ENCODE peak calls at places on chromosomes 11 and 22, in ten cellular contexts. I, E, S, X, W, U, N, B, Y and L are unnamed samples. For H3K9me3, the result is how much of the 10 kb centered on the place peaks cover.

GRCh38 chr11:75445315-75445953 is 12.4 kb upstream of the KLHL35 start:
- DNase-seq in W (peak), I (peak), X (peak), S (peak), U (peak), E (peak), Y (peak), B (peak), N (peak), L (peak)

GRCh38 chr22:17707526-17707925 is 66.7 kb downstream of the BID start:
- DNase-seq in W (peak), B (peak), X (no peak), S (no peak), Y (no peak), U (no peak), N (no peak), E (no peak), I (no peak), L (no peak)

GRCh38 chr11:60265373-60266214 is 14.9 kb upstream of the MS4A4A start:
- DNase-seq in W (peak), S (peak), Y (no peak), B (peak), I (no peak), U (no peak), N (peak), E (no peak), X (peak), L (no peak)

GRCh38 chr11:95283653-95284052 is 52.7 kb upstream of the SESN3 start:
- DNase-seq in N (no peak), S (no peak), X (no peak), U (no peak), E (no peak), W (no peak), I (no peak), Y (no peak), B (peak), L (no peak)

GRCh38 chr11:45801723-45802315 is 3.1 kb upstream of the SLC35C1 start:
- DNase-seq in X (no peak), W (peak), I (no peak), E (no peak), U (no peak), N (no peak), B (peak), S (no peak), Y (no peak), L (no peak)

GRCh38 chr11:79427126-79427525 is 13.7 kb downstream of the TENM4 start:
- DNase-seq in N (no peak), Y (no peak), W (no peak), B (no peak), S (no peak), U (no peak), E (no peak), X (no peak), I (no peak), L (no peak)

GRCh38 chr11:70481625-70482528 is 83.5 kb downstream of the CTTN start:
- DNase-seq in W (no peak), U (peak), B (peak), S (no peak), I (no peak), N (peak), X (peak), E (peak), Y (peak), L (no peak)

GRCh38 chr11:67301313-67301921 is 1.9 kb upstream of the SSH3 start:
- DNase-seq in Y (peak), B (no peak), W (no peak), S (no peak), X (no peak), N (no peak), U (no peak), I (peak), E (no peak), L (no peak)

GRCh38 chr22:16699336-16699735 is 106.7 kb upstream of the CCT8L2 start:
- DNase-seq in X (no peak), W (no peak), S (no peak), U (no peak), E (no peak), N (no peak), B (no peak), Y (no peak), I (no peak), L (no peak)
- H3K9me3 ChIP-seq in X (under half), W (under half), S (under half), U (under half), E (under half), N (under half), B (under half), Y (under half), I (under half), L (under half)

GRCh38 chr22:22896601-22897000 is 9.0 kb downstream of the IGLL5 start:
- DNase-seq in W (no peak), N (no peak), U (no peak), Y (no peak), X (no peak), E (no peak), S (no peak), B (no peak), I (no peak), L (no peak)
- H3K9me3 ChIP-seq in W (under half), N (under half), U (under half), Y (under half), X (under half), E (under half), S (under half), B (under half), I (under half), L (under half)

GRCh38 chr22:49349181-49349835 is 478.4 kb downstream of the BRD1 start:
- DNase-seq in X (no peak), W (no peak), I (peak), Y (peak), B (no peak), E (no peak), U (no peak), S (no peak), N (no peak), L (no peak)

GRCh38 chr22:49348631-49349030 is 479.0 kb downstream of the BRD1 start:
- DNase-seq in E (no peak), B (no peak), X (no peak), N (no peak), S (no peak), Y (peak), I (peak), U (no peak), W (no peak), L (no peak)

GRCh38 chr22:49347376-49347775 is 480.3 kb downstream of the BRD1 start:
- DNase-seq in B (no peak), W (no peak), E (no peak), N (no peak), Y (peak), X (no peak), S (no peak), I (peak), U (no peak), L (no peak)

GRCh38 chr22:49344196-49344595 is 483.5 kb downstream of the BRD1 start:
- DNase-seq in B (no peak), E (no peak), W (no peak), U (no peak), Y (no peak), N (no peak), I (no peak), S (no peak), X (no peak), L (no peak)

DNA sequence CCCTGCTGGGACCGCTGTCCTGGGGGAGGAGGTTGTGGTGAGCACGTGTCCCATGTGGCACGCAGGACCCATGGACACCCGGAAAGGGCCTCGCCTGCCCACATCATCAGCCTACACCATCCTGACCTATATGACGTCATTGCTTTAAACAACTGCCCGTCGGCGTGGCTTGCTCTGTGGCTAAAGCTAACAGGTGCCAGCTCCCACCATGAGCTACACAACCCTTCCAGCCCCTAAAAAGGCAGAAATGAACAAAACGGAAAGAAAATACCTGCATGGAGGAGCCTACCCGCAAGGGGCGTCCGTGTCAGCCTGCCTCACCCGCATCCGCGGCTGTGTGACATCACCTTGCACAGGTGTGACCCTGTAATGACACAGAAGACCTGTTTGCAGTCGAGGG is 481.8 kb downstream of the BRD1 start:
- DNase-seq in B (no peak), Y (peak), I (peak), W (no peak), N (no peak), U (no peak), E (no peak), X (no peak), S (no peak), L (no peak)
- H3K9me3 ChIP-seq in B (under half), Y (under half), I (under half), W (under half), N (under half), U (under half), E (under half), X (half or more), S (under half), L (under half)

GRCh38 chr11:5932671-5933070 is 9.4 kb upstream of the OR56A3 start:
- DNase-seq in U (no peak), S (no peak), Y (no peak), E (no peak), I (no peak), X (no peak), N (no peak), W (no peak), B (no peak), L (no peak)
- H3K9me3 ChIP-seq in U (under half), S (under half), Y (under half), E (under half), I (under half), X (under half), N (under half), W (under half), B (under half), L (under half)

GRCh38 chr11:91293119-91293518 is 931.5 kb upstream of the FAT3 start:
- DNase-seq in B (no peak), Y (no peak), S (no peak), U (no peak), W (no peak), N (no peak), E (no peak), I (no peak), X (no peak), L (no peak)
- H3K9me3 ChIP-seq in B (under half), Y (under half), S (under half), U (under half), W (under half), N (under half), E (under half), I (under half), X (under half), L (under half)

GRCh38 chr11:48341466-48341865 is 16.7 kb downstream of the OR4C3 start:
- DNase-seq in X (no peak), Y (no peak), U (no peak), B (no peak), I (no peak), S (no peak), N (no peak), W (no peak), E (no peak), L (no peak)
- H3K9me3 ChIP-seq in X (under half), Y (under half), U (under half), B (under half), I (under half), S (under half), N (under half), W (under half), E (under half), L (under half)

GRCh38 chr22:47201186-47201995 is 438.9 kb downstream of the TBC1D22A start:
- DNase-seq in Y (no peak), W (no peak), X (no peak), B (no peak), S (peak), U (no peak), N (no peak), I (peak), E (no peak), L (no peak)

GRCh38 chr22:47199261-47199948 is 437.0 kb downstream of the TBC1D22A start:
- DNase-seq in W (no peak), Y (no peak), S (no peak), E (no peak), U (no peak), I (no peak), B (no peak), X (no peak), N (no peak), L (no peak)

GRCh38 chr22:47198801-47199251 is 436.4 kb downstream of the TBC1D22A start:
- DNase-seq in S (no peak), B (no peak), Y (no peak), X (no peak), U (no peak), N (no peak), I (no peak), W (no peak), E (no peak), L (no peak)

GRCh38 chr22:47199949-47200272 is 437.5 kb downstream of the TBC1D22A start:
- DNase-seq in U (no peak), Y (no peak), S (no peak), I (no peak), W (no peak), E (no peak), N (no peak), X (no peak), B (no peak), L (no peak)

DNA sequence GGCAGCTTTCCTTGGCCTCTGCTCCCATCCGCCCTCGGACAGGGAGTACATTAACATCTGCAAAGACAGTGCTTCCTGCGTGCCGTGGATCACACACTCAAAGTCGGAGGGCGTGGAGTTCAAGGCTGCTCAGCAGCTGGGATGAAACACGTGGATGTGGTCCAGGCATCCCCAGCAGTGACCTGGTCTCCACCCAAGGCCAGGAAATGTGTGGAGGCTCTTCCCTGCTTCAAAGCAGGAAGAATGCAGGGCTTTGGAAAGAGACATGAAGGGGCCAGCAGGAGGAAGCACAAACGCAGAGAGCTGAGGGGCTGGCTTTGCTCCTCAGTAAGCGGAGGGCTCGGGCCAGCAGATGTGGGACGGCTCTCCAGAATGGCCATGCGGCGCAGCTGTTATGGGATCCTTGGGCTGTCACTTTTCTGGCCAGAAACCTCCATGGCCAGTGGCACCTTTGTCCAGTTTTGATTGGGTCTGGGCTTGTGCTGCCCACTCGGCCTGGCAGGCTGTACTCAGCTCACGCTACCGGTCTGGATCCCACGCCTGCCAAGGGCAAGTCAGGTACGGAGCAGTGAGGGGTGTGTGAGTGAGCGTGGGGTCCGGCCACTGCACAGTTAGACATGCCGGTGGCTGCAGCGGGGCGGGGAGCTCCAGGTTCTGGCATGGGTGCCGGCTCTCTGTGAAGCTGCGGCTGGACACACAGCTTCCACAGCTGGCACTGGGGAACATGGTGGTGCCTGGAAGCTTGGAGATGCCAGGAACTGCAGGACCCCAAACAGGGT is 438.0 kb downstream of the TBC1D22A start:
- DNase-seq in W (no peak), N (no peak), S (peak), Y (no peak), X (no peak), I (no peak), B (peak), U (no peak), E (no peak), L (no peak)
- H3K9me3 ChIP-seq in W (under half), N (under half), S (under half), Y (under half), X (under half), I (under half), B (under half), U (under half), E (under half), L (under half)